ENCODE peak calls at places on chromosomes 5 and 9, in four cellular contexts. C is anterior cingulate cortex; R is nucleus accumbens; I is stimulated activated CD4-positive, alpha-beta T cell treated with anti-CD3 and anti-CD28 coated beads, Interleukin-12 subunit alpha, Interleukin-12 subunit beta, amount 100 ng/mL, for 48 hours. F is an unnamed sample.

GRCh38 chr9:125550216-125550614 is 156.8 kb downstream of the MAPKAP1 start:
- DNase-seq in C (no peak), R (no peak), I (no peak), F (no peak)

GRCh38 chr9:86500667-86501435 is 146.6 kb upstream of the TUT7 start:
- DNase-seq in C (no peak), R (no peak), I (no peak), F (peak)

GRCh38 chr9:5714501-5715401 is 85.8 kb downstream of the RIC1 start:
- DNase-seq in C (no peak), R (no peak), I (no peak), F (no peak)

GRCh38 chr5:56909294-56910122 is at the start of gene SETD9:
- DNase-seq in C (peak), R (peak), I (peak), F (peak)

GRCh38 chr5:171308453-171309275 is at the start of gene TLX3:
- DNase-seq in C (no peak), R (no peak), I (no peak), F (no peak)

GRCh38 chr9:109652112-109652511 is 127.9 kb upstream of the PALM2AKAP2 start:
- DNase-seq in C (no peak), R (no peak), I (no peak), F (peak)

GRCh38 chr5:851553-851952 is 767 bp upstream of the ZDHHC11 start:
- DNase-seq in C (no peak), R (no peak), I (no peak), F (no peak)

GRCh38 chr5:96999856-97000255 is 64.0 kb downstream of the LNPEP start:
- DNase-seq in C (no peak), R (no peak), I (no peak), F (no peak)

GRCh38 chr9:10366171-10366779 is 246.5 kb downstream of the PTPRD start:
- DNase-seq in C (no peak), R (no peak), I (no peak), F (no peak)

GRCh38 chr9:69107801-69108200 is 66.3 kb upstream of the TJP2 start:
- DNase-seq in C (no peak), R (no peak), I (no peak), F (no peak)

GRCh38 chr5:25573691-25574090 is 928.9 kb upstream of the CDH10 start:
- DNase-seq in C (no peak), R (no peak), I (no peak), F (no peak)

GRCh38 chr5:73617510-73618279 is 8.3 kb upstream of the ARHGEF28 start:
- DNase-seq in C (no peak), R (no peak), I (no peak), F (no peak)

GRCh38 chr5:139557811-139558210 is 3.3 kb upstream of the UBE2D2 start:
- DNase-seq in C (no peak), R (no peak), I (no peak), F (no peak)

GRCh38 chr9:78005231-78006002 is 26.2 kb downstream of the GNAQ start:
- DNase-seq in C (no peak), R (no peak), I (no peak), F (no peak)

GRCh38 chr9:63859475-63860215 is 1425.4 kb downstream of the FOXD4L5 start:
- DNase-seq in C (no peak), R (no peak), I (peak), F (no peak)

GRCh38 chr9:72858089-72858912 is 94.6 kb downstream of the ALDH1A1 start:
- DNase-seq in C (no peak), R (no peak), I (no peak), F (no peak)

GRCh38 chr5:77083088-77083487 is 4.0 kb downstream of the ZBED3 start:
- DNase-seq in C (no peak), R (no peak), I (no peak), F (no peak)

GRCh38 chr9:130243882-130244170 is 21.7 kb upstream of the HMCN2 start:
- DNase-seq in C (no peak), R (no peak), I (no peak), F (no peak)

GRCh38 chr5:42268630-42269029 is 154.6 kb upstream of the GHR start:
- DNase-seq in C (no peak), R (no peak), I (no peak), F (peak)

GRCh38 chr9:73906671-73907070 is 590.5 kb upstream of the RORB start:
- DNase-seq in C (no peak), R (no peak), I (no peak), F (no peak)

GRCh38 chr9:130996672-130997394 is 12.1 kb upstream of the LAMC3 start:
- DNase-seq in C (no peak), R (no peak), I (no peak), F (no peak)

GRCh38 chr5:99033014-99033931 is 104.5 kb upstream of the CHD1 start:
- DNase-seq in C (no peak), R (no peak), I (no peak), F (no peak)